ENCODE peak calls at places on chromosome 21, in eight cellular contexts. L is HAP-1; U is EH; O is NCI-H1092; E is neural crest cell; B is stimulated activated CD4-positive, alpha-beta T cell treated with anti-CD3 and anti-CD28 coated beads, Interleukin-1b, Interleukin-23, amount 100 ng/mL, for 4 hours; I is HL-60; G is RCC 7860. Z is an unnamed sample.

GRCh38 chr21:42227909-42228708 is 9.2 kb downstream of the ABCG1 start:
- DNase-seq in E (no peak), G (peak; percentile 60), O (no peak), B (peak; percentile 72), I (peak; percentile 85), U (peak; percentile 70), L (no peak), Z (peak; percentile 97)

GRCh38 chr21:33901421-33902288 is 13.9 kb downstream of the ATP5PO start:
- DNase-seq in O (no peak), U (peak; percentile 70), I (peak; percentile 70), L (peak; percentile 50), B (no peak), E (peak; percentile 43), G (peak; percentile 20), Z (no peak)

GRCh38 chr21:31268090-31268489 is 76.0 kb downstream of the TIAM1 start:
- DNase-seq in L (no peak), E (no peak), O (no peak), B (no peak), I (no peak), G (no peak), U (no peak), Z (no peak)

GRCh38 chr21:36478207-36478701 is 1.7 kb downstream of the CLDN14 start:
- DNase-seq in I (no peak), U (peak; percentile 96), E (no peak), O (no peak), L (no peak), G (peak; percentile 95), B (no peak), Z (no peak)

GRCh38 chr21:45944601-45945000 is 37.0 kb upstream of the COL6A1 start:
- DNase-seq in G (no peak), I (no peak), E (no peak), B (no peak), L (no peak), U (no peak), O (no peak), Z (no peak)

GRCh38 chr21:45211661-45212060 is 76.0 kb downstream of the POFUT2 start:
- DNase-seq in I (no peak), B (no peak), O (no peak), U (no peak), G (no peak), E (no peak), L (peak; percentile 31), Z (no peak)

GRCh38 chr21:44699502-44700001 is 2.6 kb downstream of the KRTAP10-12 start:
- DNase-seq in U (no peak), L (no peak), B (no peak), O (no peak), I (no peak), E (no peak), G (no peak), Z (no peak)

GRCh38 chr21:33801424-33802405 is 113.9 kb downstream of the ATP5PO start:
- DNase-seq in G (peak; percentile 35), U (peak; percentile 85), O (peak; percentile 87), E (no peak), B (no peak), L (no peak), I (peak; percentile 37), Z (no peak)

GRCh38 chr21:31281561-31281960 is 62.5 kb downstream of the TIAM1 start:
- DNase-seq in G (no peak), E (no peak), O (no peak), L (no peak), I (no peak), B (no peak), U (no peak), Z (no peak)

GRCh38 chr21:40512590-40512989 is 334.4 kb downstream of the DSCAM start:
- DNase-seq in U (no peak), L (peak; percentile 29), B (no peak), E (peak; percentile 16), I (peak; percentile 7), O (no peak), G (no peak), Z (no peak)